ENCODE peak calls at places on chromosomes 5 and 9, in seven cellular contexts. Y is A549; T is Right ventricle myocardium inferior; L is bronchial epithelial cell; B is NCI-H226; U is stimulated activated CD8-positive, alpha-beta memory T cell treated with anti-CD3 and anti-CD28 coated beads, Interleukin-7, amount 100 ng/mL, for 4 hours; X is endothelial cell. K is an unnamed sample.

GRCh38 chr9:16058131-16058549 is 505.3 kb downstream of the CCDC171 start:
- DNase-seq in Y (no peak), T (no peak), L (peak; percentile 87), B (peak; percentile 76), U (no peak), X (no peak), K (peak; percentile 27)

GRCh38 chr9:119278138-119278537 is 91.1 kb downstream of the BRINP1 start:
- DNase-seq in Y (no peak), T (no peak), L (no peak), B (no peak), U (no peak), X (no peak), K (no peak)

GRCh38 chr5:139655727-139656271 is 7.7 kb downstream of the CXXC5 start:
- DNase-seq in Y (no peak), T (peak; percentile 85), L (no peak), B (no peak), U (no peak), X (peak; percentile 43), K (no peak)

GRCh38 chr9:101601904-101602765 is 7.4 kb upstream of the PPP3R2 start:
- DNase-seq in Y (peak; percentile 47), T (no peak), L (peak; percentile 59), B (peak; percentile 13), U (no peak), X (peak; percentile 38), K (no peak)

GRCh38 chr5:88824892-88825781 is 57.8 kb downstream of the MEF2C start:
- DNase-seq in Y (no peak), T (no peak), L (peak; percentile 18), B (peak; percentile 22), U (no peak), X (no peak), K (no peak)

GRCh38 chr9:69307446-69308216 is 17.4 kb upstream of the ENTREP1 start:
- DNase-seq in Y (no peak), T (no peak), L (no peak), B (peak; percentile 14), U (no peak), X (no peak), K (no peak)

GRCh38 chr5:57676228-57677098 is 193.9 kb upstream of the ACTBL2 start:
- DNase-seq in Y (no peak), T (no peak), L (peak; percentile 42), B (no peak), U (no peak), X (no peak), K (no peak)

GRCh38 chr9:106450549-106450948 is 412.4 kb upstream of the ZNF462 start:
- DNase-seq in Y (no peak), T (no peak), L (no peak), B (no peak), U (no peak), X (no peak), K (no peak)

GRCh38 chr9:133874061-133874638 is 118.0 kb downstream of the VAV2 start:
- DNase-seq in Y (peak; percentile 80), T (no peak), L (peak; percentile 99), B (peak; percentile 99), U (no peak), X (no peak), K (peak; percentile 96)

GRCh38 chr9:20611751-20612287 is 10.5 kb downstream of the MLLT3 start:
- DNase-seq in Y (peak; percentile 58), T (no peak), L (peak; percentile 93), B (peak; percentile 59), U (no peak), X (no peak), K (no peak)

GRCh38 chr5:124948062-124948753 is 201.8 kb upstream of the ZNF608 start:
- DNase-seq in Y (no peak), T (no peak), L (no peak), B (no peak), U (no peak), X (peak; percentile 4), K (no peak)

GRCh38 chr9:74711371-74711770 is 176.3 kb downstream of the TRPM6 start:
- DNase-seq in Y (no peak), T (no peak), L (no peak), B (no peak), U (no peak), X (no peak), K (no peak)

GRCh38 chr9:84750152-84750865 is 80.8 kb downstream of the NTRK2 start:
- DNase-seq in Y (no peak), T (no peak), L (peak; percentile 82), B (no peak), U (no peak), X (no peak), K (peak; percentile 37)

GRCh38 chr5:137989419-137989818 is 43.5 kb downstream of the FAM13B start:
- DNase-seq in Y (no peak), T (no peak), L (no peak), B (no peak), U (no peak), X (no peak), K (no peak)

GRCh38 chr5:1503301-1504243 is 20.2 kb downstream of the LPCAT1 start:
- DNase-seq in Y (no peak), T (peak; percentile 90), L (no peak), B (no peak), U (no peak), X (no peak), K (no peak)

GRCh38 chr9:130183133-130183762 is 11.0 kb downstream of the NCS1 start:
- DNase-seq in Y (peak; percentile 48), T (no peak), L (no peak), B (peak; percentile 67), U (no peak), X (no peak), K (no peak)

GRCh38 chr5:33925278-33925677 is 10.9 kb upstream of the RXFP3 start:
- DNase-seq in Y (no peak), T (no peak), L (no peak), B (no peak), U (no peak), X (no peak), K (no peak)

GRCh38 chr9:83242066-83242465 is 179.1 kb upstream of the RASEF start:
- DNase-seq in Y (no peak), T (no peak), L (peak; percentile 65), B (no peak), U (no peak), X (no peak), K (no peak)

GRCh38 chr5:42745426-42745825 is 11.2 kb upstream of the CCDC152 start:
- DNase-seq in Y (no peak), T (no peak), L (no peak), B (no peak), U (no peak), X (peak; percentile 51), K (no peak)

GRCh38 chr9:132381966-132382541 is 24.6 kb downstream of the TTF1 start:
- DNase-seq in Y (no peak), T (no peak), L (no peak), B (no peak), U (no peak), X (no peak), K (no peak)

GRCh38 chr5:80346055-80346454 is 26.3 kb downstream of the SPZ1 start:
- DNase-seq in Y (peak; percentile 28), T (no peak), L (peak; percentile 35), B (no peak), U (no peak), X (peak; percentile 34), K (no peak)

GRCh38 chr9:98887918-98888510 is 55.7 kb upstream of the COL15A1 start:
- DNase-seq in Y (no peak), T (no peak), L (peak; percentile 17), B (peak; percentile 10), U (no peak), X (no peak), K (no peak)

GRCh38 chr5:95899040-95899439 is 62.6 kb downstream of the ELL2 start:
- DNase-seq in Y (no peak), T (no peak), L (no peak), B (no peak), U (no peak), X (no peak), K (no peak)

GRCh38 chr5:77630246-77631165 is 8.0 kb downstream of the OTP start:
- DNase-seq in Y (peak; percentile 85), T (peak; percentile 70), L (no peak), B (no peak), U (no peak), X (peak; percentile 47), K (no peak)

GRCh38 chr5:131268758-131269370 is 5.0 kb downstream of the CDC42SE2 start:
- DNase-seq in Y (no peak), T (no peak), L (no peak), B (peak; percentile 29), U (no peak), X (no peak), K (no peak)

GRCh38 chr5:42912184-42912766 is 100.6 kb upstream of the SELENOP start:
- DNase-seq in Y (peak; percentile 57), T (no peak), L (peak; percentile 63), B (peak; percentile 13), U (peak; percentile 34), X (peak; percentile 22), K (no peak)

GRCh38 chr5:175718401-175719108 is 60.7 kb downstream of the HRH2 start:
- DNase-seq in Y (no peak), T (peak; percentile 85), L (peak; percentile 34), B (peak; percentile 24), U (peak; percentile 38), X (peak; percentile 59), K (no peak)

GRCh38 chr9:134935056-134936020 is 17.6 kb upstream of the FCN1 start:
- DNase-seq in Y (no peak), T (peak; percentile 39), L (no peak), B (no peak), U (no peak), X (no peak), K (no peak)

GRCh38 chr5:59607126-59607807 is 286.3 kb downstream of the PDE4D start:
- DNase-seq in Y (no peak), T (no peak), L (no peak), B (no peak), U (no peak), X (no peak), K (no peak)

GRCh38 chr9:74078647-74079046 is 418.5 kb upstream of the RORB start:
- DNase-seq in Y (no peak), T (no peak), L (peak; percentile 51), B (peak; percentile 95), U (no peak), X (no peak), K (no peak)

GRCh38 chr5:153551537-153552079 is 61.1 kb downstream of the GRIA1 start:
- DNase-seq in Y (peak; percentile 33), T (no peak), L (peak; percentile 96), B (peak; percentile 97), U (no peak), X (no peak), K (peak; percentile 78)

GRCh38 chr5:173477320-173478055 is 139.0 kb downstream of the BOD1 start:
- DNase-seq in Y (no peak), T (no peak), L (no peak), B (no peak), U (no peak), X (no peak), K (no peak)

GRCh38 chr5:91361790-91362189 is 21.3 kb downstream of the ARRDC3 start:
- DNase-seq in Y (no peak), T (no peak), L (no peak), B (no peak), U (no peak), X (no peak), K (no peak)

GRCh38 chr9:14687042-14687719 is 6.1 kb downstream of the ZDHHC21 start:
- DNase-seq in Y (no peak), T (no peak), L (peak; percentile 73), B (peak; percentile 69), U (no peak), X (no peak), K (no peak)

GRCh38 chr5:173592050-173592669 is 24.3 kb downstream of the BOD1 start:
- DNase-seq in Y (peak; percentile 21), T (no peak), L (no peak), B (no peak), U (no peak), X (peak; percentile 14), K (no peak)

GRCh38 chr9:137705906-137706305 is 87.1 kb downstream of the EHMT1 start:
- DNase-seq in Y (no peak), T (no peak), L (no peak), B (no peak), U (no peak), X (no peak), K (no peak)